ENCODE peak calls at places on chromosome 13, in five cellular contexts. P is HCT116, M is K562, E is NT2/D1, K is HepG2. U is an unnamed sample.

GRCh38 chr13:25380082-25380481 is 8.3 kb downstream of the ATP8A2 start:
- DNase-seq in P (no peak), M (peak), E (no peak), K (no peak), U (no peak)

GRCh38 chr13:71240906-71241305 is 626.1 kb downstream of the DACH1 start:
- DNase-seq in P (no peak), M (no peak), E (no peak), K (no peak), U (no peak)

GRCh38 chr13:88656751-88657150 is 985.6 kb downstream of the SLITRK5 start:
- DNase-seq in P (no peak), M (no peak), E (no peak), K (no peak), U (no peak)

GRCh38 chr13:42239644-42240043 is 32.3 kb upstream of the AKAP11 start:
- DNase-seq in P (no peak), M (no peak), E (no peak), K (no peak), U (no peak)

GRCh38 chr13:113009743-113010509 is 40.9 kb downstream of the MCF2L start:
- DNase-seq in P (no peak), M (no peak), E (no peak), K (peak), U (no peak)

GRCh38 chr13:89688908-89689307 is 1658.6 kb upstream of the MIR17HG start:
- DNase-seq in P (no peak), M (no peak), E (no peak), K (no peak), U (no peak)

GRCh38 chr13:97506511-97506910 is 72.5 kb downstream of the RAP2A start:
- DNase-seq in P (no peak), M (no peak), E (no peak), K (no peak), U (no peak)

GRCh38 chr13:112454648-112455334 is 78.6 kb downstream of the SPACA7 start:
- DNase-seq in P (no peak), M (no peak), E (no peak), K (no peak), U (no peak)

GRCh38 chr13:33250594-33250993 is 35.0 kb downstream of the STARD13 start:
- DNase-seq in P (no peak), M (no peak), E (no peak), K (no peak), U (no peak)

GRCh38 chr13:64457976-64458375 is 2772.2 kb downstream of the PCDH9 start:
- DNase-seq in P (no peak), M (no peak), E (no peak), K (no peak), U (no peak)

GRCh38 chr13:24220086-24220703 is 59.7 kb downstream of the SPATA13 start:
- DNase-seq in P (peak), M (peak), E (peak), K (peak), U (no peak)

GRCh38 chr13:75264611-75265010 is 217.4 kb downstream of the TBC1D4 start:
- DNase-seq in P (no peak), M (no peak), E (peak), K (no peak), U (no peak)

GRCh38 chr13:99379856-99380255 is 72.7 kb upstream of the GPR183 start:
- DNase-seq in P (no peak), M (no peak), E (no peak), K (no peak), U (no peak)

GRCh38 chr13:40221460-40222201 is 444.8 kb downstream of the FOXO1 start:
- DNase-seq in P (no peak), M (no peak), E (no peak), K (peak), U (no peak)

GRCh38 chr13:45108716-45109706 is 11.3 kb upstream of the GTF2F2 start:
- DNase-seq in P (no peak), M (peak), E (no peak), K (no peak), U (peak)

GRCh38 chr13:40484101-40484800 is 182.2 kb downstream of the FOXO1 start:
- DNase-seq in P (no peak), M (no peak), E (no peak), K (no peak), U (no peak)

GRCh38 chr13:23637813-23638212 is 67.6 kb downstream of the TNFRSF19 start:
- DNase-seq in P (no peak), M (no peak), E (no peak), K (no peak), U (no peak)

DNA sequence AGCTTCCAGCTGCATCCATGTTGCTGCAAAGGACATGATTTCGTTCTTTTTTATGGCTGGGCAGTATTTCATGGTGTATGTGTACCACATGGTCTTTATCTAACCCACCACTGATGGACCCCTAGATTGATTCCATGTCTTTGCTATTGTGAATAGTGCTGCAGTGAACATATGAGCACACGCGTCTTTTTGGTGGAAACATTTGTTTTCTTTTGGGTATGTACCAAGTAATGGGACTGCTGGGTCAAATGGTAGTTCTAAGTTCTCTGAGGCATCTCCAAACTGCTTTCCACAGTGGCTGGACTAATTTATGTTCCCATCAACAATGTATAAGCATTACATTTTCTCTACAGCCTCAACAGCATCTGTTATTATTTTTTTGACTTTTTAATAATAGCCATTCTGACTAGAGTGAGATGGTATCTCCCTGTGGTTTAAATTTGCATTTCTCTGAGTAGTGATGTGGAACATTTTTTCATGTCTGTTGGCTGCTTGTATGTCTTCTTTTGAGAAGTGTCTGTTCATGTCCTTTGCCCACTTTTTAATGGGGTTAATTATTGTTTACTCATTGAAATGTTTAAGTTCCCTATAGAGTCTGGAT is 6.8 kb upstream of the UBE2L5 start:
- DNase-seq in P (no peak), M (no peak), E (no peak), K (no peak), U (no peak)
- TF ChIP-seq YY1 in P (no peak), M (no peak), E (no peak), K (no peak), U (no peak)

GRCh38 chr13:67402546-67402945 is 172.4 kb upstream of the PCDH9 start:
- DNase-seq in P (no peak), M (no peak), E (no peak), K (no peak), U (no peak)
- TF ChIP-seq YY1 in P (no peak), M (no peak), E (no peak), K (no peak), U (no peak)

GRCh38 chr13:85724554-85725432 is 74.4 kb downstream of the SLITRK6 start:
- DNase-seq in P (no peak), M (no peak), E (no peak), K (no peak), U (no peak)
- TF ChIP-seq YY1 in P (no peak), M (no peak), E (no peak), K (no peak), U (no peak)

DNA sequence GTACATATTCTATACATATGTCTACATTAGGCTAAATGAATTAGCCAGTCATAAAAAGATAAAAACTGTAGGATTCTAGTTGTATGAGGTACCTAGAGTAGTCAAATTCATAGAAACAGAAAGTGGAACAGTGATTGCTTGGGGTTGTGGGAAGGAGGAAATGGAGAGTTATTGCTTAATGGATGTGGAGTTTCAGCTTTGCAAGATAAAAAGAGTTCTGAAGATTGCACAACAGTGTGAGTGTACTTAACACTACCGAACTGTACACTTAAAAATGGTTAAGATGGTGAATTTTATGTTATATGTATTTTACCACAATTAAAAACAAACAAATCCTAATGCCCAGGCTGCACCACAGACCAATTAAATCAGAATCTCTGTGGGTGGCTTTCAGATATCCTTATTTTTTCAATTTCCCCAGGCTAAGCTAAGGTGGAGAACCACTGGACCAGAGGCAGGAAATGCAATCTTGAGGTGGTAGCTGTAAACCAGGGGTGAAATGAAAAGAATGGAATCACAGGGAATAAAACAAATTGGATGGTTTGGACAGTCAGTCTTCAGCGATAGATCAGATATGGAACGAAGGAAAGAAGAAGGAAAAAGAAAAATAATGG is 215.2 kb downstream of the KCNRG start:
- DNase-seq in P (no peak), M (no peak), E (no peak), K (peak), U (no peak)
- TF ChIP-seq YY1 in P (no peak), M (no peak), E (no peak), K (no peak), U (no peak)

GRCh38 chr13:28320884-28321574 is 173.9 kb downstream of the FLT1 start:
- DNase-seq in P (no peak), M (no peak), E (no peak), K (peak), U (no peak)

GRCh38 chr13:28320209-28320608 is 174.7 kb downstream of the FLT1 start:
- DNase-seq in P (no peak), M (no peak), E (no peak), K (no peak), U (no peak)

GRCh38 chr13:28321751-28322150 is 173.2 kb downstream of the FLT1 start:
- DNase-seq in P (no peak), M (no peak), E (no peak), K (no peak), U (no peak)

GRCh38 chr13:28324181-28324789 is 170.6 kb downstream of the FLT1 start:
- DNase-seq in P (peak), M (peak), E (peak), K (peak), U (peak)

GRCh38 chr13:28322256-28322895 is 172.6 kb downstream of the FLT1 start:
- DNase-seq in P (no peak), M (no peak), E (no peak), K (no peak), U (no peak)
- TF ChIP-seq YY1 in P (no peak), M (no peak), E (no peak), K (no peak), U (no peak)

DNA sequence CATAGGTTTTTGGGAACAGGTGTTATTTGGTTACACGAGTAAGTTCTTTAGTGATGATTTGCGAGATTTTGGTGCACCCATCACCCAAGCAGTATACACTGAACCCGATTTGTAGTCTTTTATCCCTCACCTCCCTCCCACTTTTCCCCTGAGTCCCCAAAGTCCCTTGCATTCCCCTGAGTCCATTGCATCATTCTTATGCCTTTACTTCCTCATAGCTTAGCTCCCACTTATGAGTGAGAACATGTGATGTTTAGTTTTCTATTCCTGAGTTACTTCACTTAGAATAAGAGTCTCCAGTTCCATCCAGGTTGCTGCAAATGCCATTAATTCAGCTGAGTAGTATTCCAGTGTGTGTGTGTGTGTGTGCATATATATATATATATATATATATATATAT is 97.2 kb upstream of the EDNRB start:
- DNase-seq in P (no peak), M (no peak), E (no peak), K (no peak), U (no peak)
- TF ChIP-seq YY1 in P (no peak), M (no peak), E (no peak), K (no peak), U (no peak)

DNA sequence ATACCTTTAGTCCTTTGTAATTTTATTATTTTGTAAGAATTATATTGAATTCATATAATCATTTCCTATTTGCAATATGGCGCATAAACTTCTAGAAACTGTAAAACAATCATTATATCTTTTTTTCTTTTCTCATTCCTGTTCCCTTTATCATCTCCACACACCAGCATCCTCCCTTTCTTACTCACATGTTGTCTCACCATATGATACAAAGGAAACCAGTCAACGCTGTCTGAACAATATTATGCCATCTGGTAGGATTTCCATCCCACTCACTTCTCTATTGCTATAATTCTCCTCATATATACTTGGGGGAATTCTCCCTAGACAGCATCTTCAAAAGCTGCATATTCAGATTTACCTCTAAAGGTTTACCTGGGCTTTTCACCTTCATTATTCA is 389.8 kb downstream of the NDFIP2 start:
- DNase-seq in P (no peak), M (no peak), E (no peak), K (no peak), U (no peak)
- TF ChIP-seq YY1 in P (no peak), M (no peak), E (no peak), K (no peak), U (no peak)

GRCh38 chr13:107254392-107254791 is 686.5 kb upstream of the ARGLU1 start:
- DNase-seq in P (no peak), M (no peak), E (no peak), K (no peak), U (no peak)

GRCh38 chr13:107258599-107259187 is 690.8 kb upstream of the ARGLU1 start:
- DNase-seq in P (no peak), M (no peak), E (no peak), K (no peak), U (no peak)
- TF ChIP-seq YY1 in P (no peak), M (no peak), E (no peak), K (no peak), U (no peak)

DNA sequence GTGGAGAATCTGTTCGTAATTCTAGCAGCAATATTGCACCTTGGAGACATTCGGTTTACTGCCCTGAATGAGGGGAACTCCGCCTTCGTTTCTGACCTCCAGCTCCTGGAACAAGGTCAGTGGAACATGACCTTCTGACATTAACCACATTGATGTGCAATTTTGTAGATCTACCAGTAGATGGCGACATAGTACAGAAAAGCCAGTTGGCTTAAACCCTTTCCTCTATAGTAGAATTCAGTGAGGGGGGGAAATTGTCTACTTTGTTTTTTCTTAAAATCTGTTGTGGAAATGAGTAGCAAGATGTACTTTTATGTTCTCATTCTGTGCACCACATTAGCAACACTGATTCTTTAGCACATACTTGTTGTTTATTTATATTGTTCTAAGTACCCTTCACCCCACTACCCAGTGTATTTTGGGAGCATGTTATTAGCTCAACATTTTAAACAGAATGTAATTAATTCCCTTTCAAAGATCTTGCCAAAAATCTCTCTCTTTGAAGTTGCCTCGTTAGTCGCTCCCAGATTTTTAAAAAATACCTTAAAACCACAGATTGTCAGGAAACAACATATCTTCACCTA is 332.2 kb downstream of the MYO16 start:
- DNase-seq in P (peak), M (peak), E (peak), K (peak), U (peak)
- TF ChIP-seq YY1 in P (no peak), M (no peak), E (no peak), K (no peak), U (no peak)

U was measured in GM12878.